ENCODE peak calls at places on chromosomes 11 and 22, in five cellular contexts. X is HEK293T, J is NT2/D1, N is HepG2, K is GM12878. Z is an unnamed sample.

GRCh38 chr22:23281053-23281405 is 100.7 kb downstream of the BCR start:
- DNase-seq in X (no peak), J (no peak), N (no peak), K (no peak), Z (no peak)

GRCh38 chr11:28913883-28914282 is 805.7 kb downstream of the METTL15 start:
- DNase-seq in X (no peak), J (no peak), N (no peak), K (no peak), Z (no peak)

GRCh38 chr11:7143908-7144307 is 55.1 kb downstream of the RBMXL2 start:
- DNase-seq in X (no peak), J (peak), N (no peak), K (no peak), Z (no peak)

GRCh38 chr11:46050065-46050464 is 71.2 kb downstream of the PHF21A start:
- DNase-seq in X (no peak), J (peak), N (peak), K (no peak), Z (no peak)

GRCh38 chr11:10303558-10304363 is 1.1 kb upstream of the ADM start:
- DNase-seq in X (no peak), J (no peak), N (peak), K (no peak), Z (peak)

GRCh38 chr11:63839508-63840355 is 822 bp downstream of the MARK2 start:
- DNase-seq in X (no peak), J (no peak), N (no peak), K (no peak), Z (no peak)

GRCh38 chr22:25392584-25392983 is 171.9 kb upstream of the GRK3 start:
- DNase-seq in X (no peak), J (no peak), N (no peak), K (no peak), Z (no peak)

GRCh38 chr22:40237788-40238424 is 60.2 kb downstream of the TNRC6B start:
- DNase-seq in X (no peak), J (no peak), N (no peak), K (no peak), Z (no peak)

GRCh38 chr11:9711454-9712307 is 47.8 kb downstream of the SWAP70 start:
- DNase-seq in X (no peak), J (no peak), N (no peak), K (no peak), Z (no peak)

GRCh38 chr22:30574095-30574981 is at the start of gene GAL3ST1:
- DNase-seq in X (no peak), J (no peak), N (peak), K (no peak), Z (no peak)
- TF ChIP-seq SUZ12 in X (no peak), J (no peak), N (no peak), K (no peak), Z (no peak)

GRCh38 chr22:38504731-38505594 is 1.1 kb downstream of the DDX17 start:
- DNase-seq in X (peak), J (no peak), N (peak), K (no peak), Z (no peak)
- TF ChIP-seq SUZ12 in X (no peak), J (no peak), N (no peak), K (no peak), Z (no peak)

GRCh38 chr11:121652982-121653381 is 200.2 kb upstream of the SORL1-AS1 start:
- DNase-seq in X (peak), J (peak), N (no peak), K (no peak), Z (no peak)
- TF ChIP-seq SUZ12 in X (no peak), J (no peak), N (no peak), K (no peak), Z (no peak)

GRCh38 chr22:49406879-49407587 is 420.6 kb downstream of the BRD1 start:
- DNase-seq in X (no peak), J (no peak), N (no peak), K (no peak), Z (no peak)
- TF ChIP-seq SUZ12 in X (no peak), J (no peak), N (no peak), K (no peak), Z (no peak)